ENCODE peak calls at places on chromosomes 1 and 21, in ten cellular contexts. A is body of pancreas, O is WERI-Rb-1, K is BE2C, U is cardiac muscle cell, T is dorsolateral prefrontal cortex, S is psoas muscle, Z is IMR-90, E is GM12865, W is NB4. G is an unnamed sample.

GRCh38 chr1:221315330-221315729 is 426.6 kb downstream of the DUSP10 start:
- DNase-seq in A (no peak), S (no peak), Z (peak; percentile 81), W (no peak), O (no peak), K (no peak), T (no peak), E (no peak), U (no peak), G (peak; percentile 88)

GRCh38 chr21:38920631-38921398 is 115.1 kb downstream of the ETS2 start:
- DNase-seq in U (no peak), T (no peak), W (no peak), S (no peak), K (no peak), E (no peak), O (no peak), A (no peak), Z (peak; percentile 72), G (peak; percentile 86)

GRCh38 chr1:110673805-110674336 is 869 bp downstream of the KCNA3 start:
- DNase-seq in T (no peak), K (no peak), O (no peak), Z (no peak), W (no peak), E (peak; percentile 22), U (no peak), S (no peak), A (no peak), G (no peak)

GRCh38 chr1:192516776-192517297 is 58.7 kb upstream of the RGS1 start:
- DNase-seq in U (no peak), O (no peak), T (no peak), S (no peak), A (no peak), Z (no peak), W (peak; percentile 96), K (no peak), E (peak; percentile 97), G (no peak)

GRCh38 chr1:206560021-206560716 is 52.1 kb downstream of the EIF2D start:
- DNase-seq in K (no peak), T (no peak), O (peak; percentile 52), Z (no peak), U (peak; percentile 83), W (no peak), S (no peak), E (peak; percentile 41), A (peak; percentile 41), G (no peak)

GRCh38 chr1:172698224-172698623 is 39.3 kb downstream of the FASLG start:
- DNase-seq in T (no peak), O (no peak), U (no peak), E (peak; percentile 7), K (no peak), A (no peak), Z (no peak), W (no peak), S (no peak), G (peak; percentile 9)

GRCh38 chr21:33968082-33968997 is 52.7 kb upstream of the ATP5PO start:
- DNase-seq in W (peak; percentile 27), S (no peak), Z (peak; percentile 64), U (peak; percentile 42), A (no peak), O (no peak), E (peak; percentile 56), T (no peak), K (peak; percentile 39), G (peak; percentile 80)

GRCh38 chr1:230706020-230706699 is 7.8 kb downstream of the AGT start:
- DNase-seq in Z (no peak), E (no peak), S (no peak), O (no peak), W (no peak), U (no peak), K (no peak), A (no peak), T (no peak), G (no peak)

GRCh38 chr1:205916541-205916940 is 26.7 kb downstream of the SLC26A9 start:
- DNase-seq in O (no peak), S (no peak), T (no peak), A (no peak), U (no peak), K (no peak), Z (peak; percentile 50), W (no peak), E (no peak), G (peak; percentile 56)

GRCh38 chr1:215905493-215906095 is 338.5 kb downstream of the KCTD3 start:
- DNase-seq in T (no peak), S (no peak), A (no peak), K (no peak), U (no peak), Z (peak; percentile 55), O (no peak), W (no peak), E (no peak), G (no peak)

GRCh38 chr1:215911406-215911968 is 344.4 kb downstream of the KCTD3 start:
- DNase-seq in T (no peak), E (no peak), U (no peak), K (no peak), S (no peak), O (no peak), Z (peak; percentile 52), A (no peak), W (no peak), G (peak; percentile 10)
- TF ChIP-seq CTCF in T (no peak), E (no peak), U (no peak), K (no peak), S (no peak), O (no peak), Z (peak; percentile 18), A (no peak), W (no peak), G (no peak)

DNA sequence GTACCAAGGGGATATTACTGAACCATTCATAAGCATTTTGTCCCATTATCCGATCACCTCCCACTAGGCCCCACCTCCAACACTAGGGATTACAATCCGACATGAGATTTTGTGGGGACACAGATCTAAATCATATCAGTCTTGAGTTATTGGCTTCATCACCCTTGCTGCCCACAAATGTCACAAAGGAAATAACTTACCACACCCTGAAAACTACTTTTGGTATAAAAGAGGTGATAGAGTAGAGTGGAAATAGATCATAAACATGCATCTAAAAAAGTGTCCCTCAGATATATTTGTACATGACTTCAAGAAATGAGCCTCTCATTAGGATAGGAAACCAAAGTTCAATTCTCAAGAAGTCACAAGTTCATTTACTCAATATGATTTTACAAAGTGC is 22.6 kb upstream of the FCRL3 start:
- DNase-seq in O (no peak), K (no peak), U (no peak), A (no peak), E (no peak), S (no peak), Z (no peak), W (no peak), T (no peak), G (no peak)
- H3K4me3 ChIP-seq in O (no peak overlapping the region), K (no peak overlapping the region), U (no peak overlapping the region), A (no peak overlapping the region), E (no peak overlapping the region), S (no peak overlapping the region), Z (no peak overlapping the region), W (no peak overlapping the region), T (no peak overlapping the region), G (no peak overlapping the region)

GRCh38 chr1:35564037-35564883 is 6.7 kb downstream of the NCDN start:
- DNase-seq in E (peak; percentile 90), Z (peak; percentile 78), T (peak; percentile 79), S (peak; percentile 78), U (peak; percentile 85), O (peak; percentile 84), W (peak; percentile 84), K (peak; percentile 80), A (peak; percentile 89), G (peak; percentile 89)

GRCh38 chr1:35567947-35568558 is 5.1 kb upstream of the TFAP2E start:
- DNase-seq in O (no peak), S (no peak), U (peak; percentile 17), Z (no peak), A (no peak), W (no peak), E (no peak), K (no peak), T (no peak), G (no peak)

GRCh38 chr1:35565742-35566133 is 7.4 kb upstream of the TFAP2E start:
- DNase-seq in T (no peak), Z (no peak), E (no peak), S (no peak), K (no peak), A (no peak), W (no peak), O (no peak), U (no peak), G (no peak)

GRCh38 chr1:35563166-35563565 is 5.6 kb downstream of the NCDN start:
- DNase-seq in S (no peak), U (no peak), E (no peak), K (no peak), A (no peak), O (no peak), Z (no peak), T (no peak), W (no peak), G (no peak)

DNA sequence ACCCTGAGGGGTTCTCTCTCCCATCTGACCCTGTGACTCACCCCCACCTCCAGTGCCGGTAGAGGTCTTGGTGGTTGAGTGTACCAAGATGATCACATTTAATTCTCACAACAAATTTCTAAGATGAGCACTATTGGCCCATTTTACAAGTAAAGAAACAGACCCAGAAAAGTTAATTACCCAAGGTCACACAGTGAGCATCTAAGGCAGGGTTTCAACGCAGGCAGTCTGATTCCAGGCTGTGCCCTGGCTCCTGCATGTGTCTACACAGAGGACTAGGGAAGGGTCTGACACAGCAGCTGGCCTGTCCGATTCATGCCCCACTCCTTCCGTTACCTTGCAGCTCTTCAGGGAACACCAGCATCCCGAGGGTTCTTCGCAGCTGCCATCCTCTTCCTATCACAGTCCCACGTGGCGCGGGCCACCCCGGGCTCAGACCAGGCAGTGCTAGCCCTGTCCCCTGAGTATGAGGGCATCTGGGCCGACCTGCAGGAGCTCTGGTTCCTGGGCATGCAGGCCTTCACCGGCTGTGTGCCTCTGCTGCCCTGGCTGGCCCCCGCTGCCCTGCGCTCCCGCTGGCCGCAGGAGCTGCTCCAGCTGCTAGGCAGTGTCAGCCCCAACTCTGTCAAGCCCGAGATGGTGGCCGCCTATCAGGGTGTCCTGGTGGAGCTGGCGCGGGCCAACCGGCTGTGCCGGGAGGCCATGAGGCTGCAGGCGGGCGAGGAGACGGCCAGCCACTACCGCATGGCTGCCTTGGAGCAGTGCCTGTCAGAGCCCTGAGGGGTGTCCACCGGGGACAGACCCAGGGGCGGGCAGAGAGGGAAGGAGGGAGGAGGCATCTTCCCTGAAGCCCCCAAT is 7.5 kb downstream of the NCDN start:
- DNase-seq in S (no peak), E (no peak), Z (no peak), W (no peak), K (no peak), U (no peak), A (no peak), O (no peak), T (no peak), G (no peak)
- TF ChIP-seq CTCF in S (no peak), E (no peak), Z (no peak), W (no peak), K (no peak), U (no peak), A (no peak), O (no peak), T (no peak), G (no peak)

GRCh38 chr1:79232831-79233230 is 226.3 kb upstream of the ADGRL4 start:
- DNase-seq in A (no peak), Z (no peak), E (no peak), S (no peak), U (no peak), O (no peak), T (no peak), K (no peak), W (no peak), G (no peak)

GRCh38 chr1:79239840-79240239 is 233.3 kb upstream of the ADGRL4 start:
- DNase-seq in T (no peak), U (no peak), O (no peak), A (no peak), W (no peak), K (no peak), S (no peak), Z (no peak), E (no peak), G (no peak)

GRCh38 chr1:79235221-79236002 is 228.9 kb upstream of the ADGRL4 start:
- DNase-seq in A (no peak), E (no peak), S (no peak), Z (no peak), W (no peak), O (no peak), U (peak; percentile 21), K (no peak), T (no peak), G (peak; percentile 78)
- H3K4me3 ChIP-seq in A (no peak overlapping the region), E (no peak overlapping the region), S (no peak overlapping the region), Z (no peak overlapping the region), W (no peak overlapping the region), O (no peak overlapping the region), U (no peak overlapping the region), K (no peak overlapping the region), T (no peak overlapping the region), G (no peak overlapping the region)